ENCODE peak calls at places on chromosomes 2 and 18, in four cellular contexts. L is breast epithelium, B is IMR-90, J is tibial nerve. R is an unnamed sample. For H3K4me1, the result is how much of the 10 kb centered on the place peaks cover.

GRCh38 chr18:22831441-22831904 is 101.7 kb upstream of the RBBP8 start:
- DNase-seq in J (no peak), B (peak), L (no peak), R (no peak)

GRCh38 chr18:43533371-43533770 is 256.1 kb upstream of the SYT4 start:
- DNase-seq in B (no peak), L (no peak), J (no peak), R (no peak)

GRCh38 chr2:170503563-170503962 is 211.6 kb upstream of the SP5 start:
- DNase-seq in J (no peak), L (no peak), B (no peak), R (no peak)

GRCh38 chr2:240149943-240150784 is 9.7 kb upstream of the OTOS start:
- DNase-seq in B (peak), L (no peak), J (no peak), R (no peak)

GRCh38 chr2:207107551-207107950 is 58.2 kb downstream of the KLF7 start:
- DNase-seq in B (no peak), J (no peak), L (no peak), R (no peak)

GRCh38 chr18:32048507-32049091 is 30.0 kb downstream of the RNF125 start:
- DNase-seq in J (peak), L (no peak), B (peak), R (no peak)

GRCh38 chr2:85257359-85258193 is 70.2 kb downstream of the TGOLN2 start:
- DNase-seq in B (peak), L (no peak), J (no peak), R (no peak)

GRCh38 chr18:32881009-32881408 is 108.2 kb upstream of the KLHL14 start:
- DNase-seq in J (no peak), B (no peak), L (no peak), R (no peak)

GRCh38 chr2:16196687-16197503 is 256.5 kb downstream of the MYCN start:
- DNase-seq in B (no peak), L (no peak), J (no peak), R (no peak)

GRCh38 chr2:96898135-96898505 is 28.2 kb upstream of the SEMA4C start:
- DNase-seq in L (no peak), B (no peak), J (no peak), R (no peak)

GRCh38 chr2:100630473-100630977 is 67.7 kb downstream of the PDCL3 start:
- DNase-seq in L (no peak), B (no peak), J (no peak), R (no peak)

GRCh38 chr2:33158482-33159003 is 211.8 kb downstream of the LTBP1 start:
- DNase-seq in B (peak), J (no peak), L (no peak), R (no peak)

DNA sequence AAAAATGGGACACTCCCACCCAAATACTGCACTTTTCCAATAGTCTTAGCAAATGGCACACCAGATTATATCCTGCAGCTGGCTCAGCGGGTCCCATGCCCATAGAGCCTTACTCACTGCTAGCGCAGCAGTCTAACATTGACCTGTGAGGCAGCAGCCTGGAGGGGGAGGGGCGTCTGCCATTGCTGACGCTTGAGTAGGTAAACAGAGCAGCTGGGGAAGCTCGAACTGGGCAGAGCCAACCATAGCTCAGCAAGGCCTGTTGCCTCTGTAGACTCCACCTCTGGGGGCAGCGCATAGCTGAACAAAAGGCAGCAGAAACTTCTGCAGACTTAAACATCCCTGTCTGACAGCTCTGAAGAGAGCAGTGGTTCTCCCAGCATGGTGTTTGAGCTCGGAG is 110.4 kb downstream of the CTIF start:
- DNase-seq in J (no peak), L (peak), B (no peak), R (no peak)
- TF ChIP-seq CTCF in J (no peak), L (no peak), B (no peak), R (no peak)

GRCh38 chr2:55010149-55010591 is 40.1 kb downstream of the RTN4 start:
- DNase-seq in L (no peak), J (no peak), B (peak), R (peak)
- TF ChIP-seq POLR2A in L (no peak), J (peak), B (peak), R (no peak)

DNA sequence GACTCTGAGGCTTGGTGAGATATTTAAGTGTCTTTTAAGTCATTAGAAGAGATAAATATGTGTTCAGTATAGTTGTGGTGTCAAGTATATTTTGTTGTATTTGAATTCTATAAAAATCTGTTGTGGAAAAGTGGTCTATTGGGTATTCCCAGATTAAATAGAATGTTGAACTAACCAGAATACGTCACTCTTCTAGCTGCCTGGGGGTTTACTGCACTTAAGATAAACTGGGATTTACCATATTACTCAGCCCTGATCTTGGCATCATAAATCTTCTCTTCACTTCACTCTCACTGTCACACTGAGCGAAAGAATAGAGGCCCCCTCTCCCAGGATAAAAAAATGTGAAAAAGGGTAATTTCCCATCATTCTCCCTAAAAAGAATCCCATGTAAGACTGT is 129.8 kb downstream of the BCL2 start:
- DNase-seq in J (no peak), L (no peak), B (no peak), R (no peak)
- H3K4me1 ChIP-seq in J (under half), L (under half), B (under half), R (under half)

DNA sequence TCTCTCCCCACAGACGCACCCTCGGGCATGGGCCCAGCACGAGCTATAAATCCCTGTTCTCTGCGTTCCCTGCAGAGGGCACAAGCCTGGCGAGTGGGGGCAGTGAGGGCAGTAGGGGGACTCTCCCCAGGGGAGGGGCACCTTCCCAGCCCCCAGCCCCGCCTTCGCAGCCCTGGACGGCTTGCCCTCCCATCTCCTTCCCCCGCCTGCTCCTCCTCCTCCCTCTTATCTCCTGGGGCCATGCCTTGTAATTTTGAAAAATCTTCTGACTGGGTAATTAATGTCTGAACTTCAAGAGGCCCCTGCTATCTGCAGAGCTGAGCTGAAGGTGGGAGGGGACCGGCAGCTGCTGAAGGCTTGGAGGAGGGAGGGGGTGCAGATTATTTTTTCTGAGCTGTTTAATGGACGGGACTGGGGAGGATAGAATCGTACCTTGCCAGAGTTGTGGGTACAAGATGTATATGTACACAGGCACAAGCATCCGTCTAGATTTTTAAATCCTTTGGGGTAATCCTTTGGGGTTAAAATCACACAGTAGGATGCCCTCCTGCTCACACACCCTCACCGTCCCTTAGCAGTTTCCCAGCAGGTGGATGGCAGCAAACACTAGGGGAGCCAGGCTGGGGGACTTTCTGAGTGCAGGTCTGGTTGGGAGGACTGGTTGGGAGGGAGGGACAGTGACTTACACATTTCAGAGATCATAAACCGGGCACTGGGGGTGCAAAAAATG is 121.9 kb downstream of the SMAD7 start:
- DNase-seq in L (peak), B (no peak), J (no peak), R (no peak)
- TF ChIP-seq CTCF in L (no peak), B (no peak), J (no peak), R (no peak)